ENCODE peak calls at places on chromosomes 5 and 9, in six cellular contexts. A is HCT116, U is colonic mucosa, C is body of pancreas, Q is stomach, K is K562. P is an unnamed sample.

GRCh38 chr5:161167001-161167765 is 315.2 kb upstream of the ATP10B start:
- DNase-seq in A (no peak), U (no peak), C (no peak), Q (no peak), K (no peak), P (no peak)

GRCh38 chr5:139649082-139649991 is 1.2 kb downstream of the CXXC5 start:
- DNase-seq in A (no peak), U (no peak), C (peak), Q (no peak), K (peak), P (peak)

GRCh38 chr5:136006164-136006563 is 22.6 kb upstream of the TGFBI start:
- DNase-seq in A (no peak), U (peak), C (no peak), Q (no peak), K (no peak), P (no peak)

GRCh38 chr5:173835131-173835530 is 53.0 kb upstream of the CPEB4 start:
- DNase-seq in A (no peak), U (no peak), C (peak), Q (no peak), K (no peak), P (no peak)

GRCh38 chr9:89720721-89721660 is 116.2 kb downstream of the GADD45G start:
- DNase-seq in A (no peak), U (no peak), C (no peak), Q (no peak), K (no peak), P (no peak)

GRCh38 chr9:137138701-137139467 is at the start of gene GRIN1:
- DNase-seq in A (no peak), U (no peak), C (no peak), Q (no peak), K (peak), P (peak)

GRCh38 chr5:145347026-145347616 is 488.0 kb downstream of the PRELID2 start:
- DNase-seq in A (peak), U (no peak), C (peak), Q (no peak), K (no peak), P (no peak)

GRCh38 chr5:172421020-172421419 is 33.3 kb downstream of the SH3PXD2B start:
- DNase-seq in A (no peak), U (no peak), C (no peak), Q (no peak), K (no peak), P (no peak)

GRCh38 chr9:86767373-86767772 is 179.9 kb downstream of the GAS1 start:
- DNase-seq in A (no peak), U (no peak), C (no peak), Q (no peak), K (no peak), P (no peak)

GRCh38 chr5:58455495-58455894 is 4.4 kb downstream of the PLK2 start:
- DNase-seq in A (no peak), U (no peak), C (no peak), Q (no peak), K (no peak), P (no peak)

GRCh38 chr9:92763721-92764380 is 782 bp downstream of the BICD2 start:
- DNase-seq in A (no peak), U (no peak), C (peak), Q (no peak), K (peak), P (peak)

GRCh38 chr5:179606071-179606909 is 17.2 kb downstream of the HNRNPH1 start:
- DNase-seq in A (no peak), U (no peak), C (no peak), Q (no peak), K (peak), P (no peak)

GRCh38 chr5:151182976-151183375 is 25.4 kb upstream of the ANXA6 start:
- DNase-seq in A (no peak), U (no peak), C (no peak), Q (no peak), K (no peak), P (no peak)

GRCh38 chr9:105510024-105510423 is 47.9 kb upstream of the FKTN start:
- DNase-seq in A (no peak), U (no peak), C (no peak), Q (no peak), K (no peak), P (no peak)

GRCh38 chr9:96021616-96022444 is 146.3 kb downstream of the ERCC6L2 start:
- DNase-seq in A (no peak), U (no peak), C (no peak), Q (no peak), K (no peak), P (no peak)

GRCh38 chr5:134417707-134418106 is 6.0 kb upstream of the CDKN2AIPNL start:
- DNase-seq in A (no peak), U (no peak), C (no peak), Q (no peak), K (no peak), P (no peak)

GRCh38 chr9:99197987-99198386 is 23.8 kb downstream of the ALG2 start:
- DNase-seq in A (no peak), U (no peak), C (no peak), Q (no peak), K (no peak), P (no peak)

GRCh38 chr9:99192786-99193465 is 28.8 kb downstream of the ALG2 start:
- DNase-seq in A (no peak), U (no peak), C (no peak), Q (no peak), K (no peak), P (no peak)

GRCh38 chr9:99199938-99200539 is 21.7 kb downstream of the ALG2 start:
- DNase-seq in A (no peak), U (no peak), C (no peak), Q (no peak), K (no peak), P (no peak)

GRCh38 chr9:99193466-99193821 is 28.3 kb downstream of the ALG2 start:
- DNase-seq in A (no peak), U (no peak), C (no peak), Q (no peak), K (no peak), P (no peak)

GRCh38 chr9:99197124-99197630 is 24.6 kb downstream of the ALG2 start:
- DNase-seq in A (no peak), U (no peak), C (no peak), Q (no peak), K (no peak), P (no peak)
- TF ChIP-seq CTCF in A (peak), U (no peak), C (no peak), Q (no peak), K (no peak), P (no peak)

GRCh38 chr9:134651226-134651905 is 9.8 kb downstream of the COL5A1 start:
- DNase-seq in A (no peak), U (no peak), C (no peak), Q (no peak), K (no peak), P (no peak)
- H3K27ac ChIP-seq in A (no peak), U (no peak), C (no peak), Q (no peak), K (no peak), P (no peak)

GRCh38 chr5:52964138-52964537 is 25.0 kb upstream of the ITGA2 start:
- DNase-seq in A (no peak), U (no peak), C (no peak), Q (no peak), K (no peak), P (no peak)
- TF ChIP-seq CTCF in A (peak), U (no peak), C (no peak), Q (no peak), K (no peak), P (peak)

GRCh38 chr9:4742246-4742645 is 1.2 kb upstream of the AK3 start:
- DNase-seq in A (no peak), U (no peak), C (no peak), Q (no peak), K (no peak), P (no peak)
- H3K27ac ChIP-seq in A (no peak), U (peak), C (peak), Q (peak), K (peak), P (no peak)

P was measured in DND-41.